ENCODE peak calls at places on chromosomes 13 and 19, in six cellular contexts. E, J, W, O, D and A are unnamed samples.

GRCh38 chr13:57582032-57582431 is 49.5 kb upstream of the PCDH17 start:
- DNase-seq in E (no peak), J (no peak), W (peak), O (no peak), D (no peak), A (no peak)

GRCh38 chr19:53019684-53020083 is 6.0 kb downstream of the ERVV-1 start:
- DNase-seq in E (no peak), J (no peak), W (no peak), O (peak), D (no peak), A (no peak)

GRCh38 chr13:24502567-24503375 is 9.8 kb downstream of the PARP4 start:
- DNase-seq in E (no peak), J (no peak), W (peak), O (no peak), D (peak), A (peak)

GRCh38 chr19:40667602-40668001 is 22.8 kb downstream of the NUMBL start:
- DNase-seq in E (no peak), J (no peak), W (no peak), O (no peak), D (no peak), A (no peak)

GRCh38 chr13:67036694-67037093 is 193.4 kb downstream of the PCDH9 start:
- DNase-seq in E (no peak), J (no peak), W (no peak), O (no peak), D (no peak), A (no peak)

GRCh38 chr19:2123682-2124387 is 27.1 kb downstream of the IZUMO4 start:
- DNase-seq in E (no peak), J (no peak), W (no peak), O (no peak), D (no peak), A (no peak)

GRCh38 chr13:59982631-59983382 is 180.9 kb downstream of the DIAPH3 start:
- DNase-seq in E (no peak), J (no peak), W (no peak), O (no peak), D (no peak), A (no peak)

GRCh38 chr19:4557186-4557970 is 2.1 kb downstream of the SEMA6B start:
- DNase-seq in E (no peak), J (no peak), W (peak), O (peak), D (no peak), A (no peak)

GRCh38 chr13:39297664-39298171 is 259.5 kb downstream of the NHLRC3 start:
- DNase-seq in E (no peak), J (no peak), W (no peak), O (no peak), D (no peak), A (no peak)

GRCh38 chr19:8304841-8305621 is 3.1 kb downstream of the CD320 start:
- DNase-seq in E (no peak), J (no peak), W (no peak), O (peak), D (no peak), A (no peak)

GRCh38 chr13:87356314-87356713 is 314.9 kb upstream of the SLITRK5 start:
- DNase-seq in E (no peak), J (no peak), W (peak), O (no peak), D (peak), A (no peak)

GRCh38 chr13:74409551-74409950 is 275.3 kb upstream of the KLF12 start:
- DNase-seq in E (no peak), J (no peak), W (no peak), O (no peak), D (no peak), A (no peak)

GRCh38 chr13:76799696-76800095 is 86.5 kb downstream of the KCTD12 start:
- DNase-seq in E (peak), J (no peak), W (no peak), O (no peak), D (no peak), A (peak)

GRCh38 chr13:42215578-42216421 is 56.2 kb upstream of the AKAP11 start:
- DNase-seq in E (no peak), J (peak), W (peak), O (peak), D (peak), A (peak)

GRCh38 chr19:13430790-13431582 is 75.3 kb downstream of the CACNA1A start:
- DNase-seq in E (no peak), J (peak), W (peak), O (peak), D (peak), A (peak)

GRCh38 chr13:27599845-27600553 is 20.3 kb downstream of the LNX2 start:
- DNase-seq in E (no peak), J (no peak), W (peak), O (no peak), D (peak), A (peak)

GRCh38 chr19:44865196-44865767 is 19.2 kb downstream of the NECTIN2 start:
- DNase-seq in E (no peak), J (no peak), W (no peak), O (no peak), D (no peak), A (no peak)

GRCh38 chr19:55441692-55442321 is 1.3 kb downstream of the SHISA7 start:
- DNase-seq in E (no peak), J (no peak), W (no peak), O (peak), D (no peak), A (no peak)

GRCh38 chr13:88908896-88909535 is 1237.8 kb downstream of the SLITRK5 start:
- DNase-seq in E (no peak), J (no peak), W (peak), O (no peak), D (no peak), A (peak)

GRCh38 chr19:10424011-10424637 is 3.8 kb downstream of the PDE4A start:
- DNase-seq in E (no peak), J (no peak), W (peak), O (peak), D (peak), A (peak)

GRCh38 chr19:7783991-7784421 is 21.0 kb downstream of the CLEC4M start:
- DNase-seq in E (no peak), J (no peak), W (peak), O (no peak), D (peak), A (peak)

GRCh38 chr13:59145381-59145780 is 1018.3 kb downstream of the DIAPH3 start:
- DNase-seq in E (no peak), J (no peak), W (no peak), O (no peak), D (no peak), A (no peak)

GRCh38 chr13:101520672-101521071 is 68.2 kb downstream of the ITGBL1 start:
- DNase-seq in E (no peak), J (no peak), W (peak), O (peak), D (peak), A (peak)

GRCh38 chr13:103056008-103056407 is 10.2 kb downstream of the SLC10A2 start:
- DNase-seq in E (no peak), J (no peak), W (no peak), O (no peak), D (no peak), A (no peak)

GRCh38 chr13:46392967-46393366 is 5.9 kb upstream of the RUBCNL start:
- DNase-seq in E (no peak), J (no peak), W (no peak), O (no peak), D (no peak), A (peak)